ENCODE peak calls at places on chromosomes 13 and 19, in six cellular contexts. S is PC-3, U is GM23338, M is GM23248, W is HL-60, P is colonic mucosa. H is an unnamed sample.
A peak's percentile ranks its signal among the peaks of the same experiment; 100 is the strongest.

GRCh38 chr19:17772172-17772571 is 20.9 kb downstream of the FCHO1 start:
- DNase-seq in S (peak; percentile 29), U (peak; percentile 52), M (no peak), W (no peak), P (no peak), H (no peak)

GRCh38 chr13:79336971-79337370 is 69.1 kb downstream of the RBM26 start:
- DNase-seq in S (no peak), U (no peak), M (no peak), W (peak; percentile 61), P (no peak), H (no peak)

GRCh38 chr19:42199440-42200115 is 17.9 kb downstream of the DEDD2 start:
- DNase-seq in S (no peak), U (peak; percentile 61), M (no peak), W (peak; percentile 96), P (no peak), H (no peak)

GRCh38 chr19:4957981-4958380 is 10.9 kb upstream of the KDM4B start:
- DNase-seq in S (no peak), U (no peak), M (no peak), W (no peak), P (no peak), H (no peak)

GRCh38 chr19:49929121-49929610 is at the start of the genes ATF5 and NUP62:
- DNase-seq in S (peak; percentile 90), U (peak; percentile 85), M (peak; percentile 89), W (peak; percentile 90), P (peak; percentile 91), H (peak; percentile 52)

GRCh38 chr13:111006508-111007031 is 91.7 kb upstream of the ANKRD10 start:
- DNase-seq in S (no peak), U (peak; percentile 19), M (peak; percentile 95), W (no peak), P (peak; percentile 51), H (peak; percentile 96)

GRCh38 chr13:105908581-105908980 is 626.9 kb downstream of the EFNB2 start:
- DNase-seq in S (no peak), U (no peak), M (no peak), W (peak; percentile 34), P (no peak), H (peak; percentile 30)

GRCh38 chr13:85558118-85558517 is 241.1 kb downstream of the SLITRK6 start:
- DNase-seq in S (no peak), U (no peak), M (no peak), W (no peak), P (no peak), H (no peak)

GRCh38 chr13:44648392-44649117 is 72.4 kb upstream of the TSC22D1 start:
- DNase-seq in S (peak; percentile 3), U (peak; percentile 43), M (peak; percentile 40), W (no peak), P (no peak), H (no peak)

GRCh38 chr13:99150575-99151370 is 49.9 kb upstream of the UBAC2 start:
- DNase-seq in S (peak; percentile 89), U (no peak), M (peak; percentile 88), W (no peak), P (no peak), H (peak; percentile 31)

GRCh38 chr13:99153219-99153618 is 47.4 kb upstream of the UBAC2 start:
- DNase-seq in S (peak; percentile 37), U (no peak), M (peak; percentile 38), W (no peak), P (no peak), H (no peak)

GRCh38 chr13:99154064-99154463 is 46.6 kb upstream of the UBAC2 start:
- DNase-seq in S (no peak), U (no peak), M (no peak), W (peak; percentile 30), P (no peak), H (no peak)

GRCh38 chr13:99155821-99156220 is 44.8 kb upstream of the UBAC2 start:
- DNase-seq in S (no peak), U (no peak), M (no peak), W (no peak), P (no peak), H (no peak)

GRCh38 chr13:99151516-99151915 is 49.1 kb upstream of the UBAC2 start:
- DNase-seq in S (peak; percentile 88), U (no peak), M (peak; percentile 84), W (no peak), P (no peak), H (peak; percentile 80)
- H3K27ac ChIP-seq in S (peak overlapping the region; percentile 72), U (no peak overlapping the region), M (peak overlapping the region; percentile 82), W (no peak overlapping the region), P (no peak overlapping the region), H (peak overlapping the region; percentile 44)

GRCh38 chr13:96130818-96131217 is 40.9 kb downstream of the HS6ST3 start:
- DNase-seq in S (no peak), U (peak; percentile 30), M (no peak), W (no peak), P (no peak), H (no peak)
- H3K27me3 ChIP-seq in S (no peaks in the 10 kb centered on the region), U (no peaks in the 10 kb centered on the region), M (no peaks in the 10 kb centered on the region), W (peaks cover 4% of the 10 kb centered on the region), P (no peaks in the 10 kb centered on the region), H (no peaks in the 10 kb centered on the region)

GRCh38 chr19:51593969-51594773 is 23.1 kb downstream of the ZNF175 start:
- DNase-seq in S (peak; percentile 99), U (peak; percentile 99), M (peak; percentile 99), W (peak; percentile 98), P (peak; percentile 99), H (peak; percentile 98)

GRCh38 chr19:51595776-51596175 is 24.7 kb downstream of the ZNF175 start:
- DNase-seq in S (no peak), U (no peak), M (no peak), W (peak; percentile 56), P (no peak), H (no peak)

GRCh38 chr19:51593138-51593890 is 22.2 kb downstream of the ZNF175 start:
- DNase-seq in S (no peak), U (peak; percentile 11), M (peak; percentile 5), W (no peak), P (no peak), H (no peak)

GRCh38 chr19:51594774-51595109 is 23.7 kb downstream of the ZNF175 start:
- DNase-seq in S (no peak), U (no peak), M (no peak), W (no peak), P (no peak), H (no peak)

DNA sequence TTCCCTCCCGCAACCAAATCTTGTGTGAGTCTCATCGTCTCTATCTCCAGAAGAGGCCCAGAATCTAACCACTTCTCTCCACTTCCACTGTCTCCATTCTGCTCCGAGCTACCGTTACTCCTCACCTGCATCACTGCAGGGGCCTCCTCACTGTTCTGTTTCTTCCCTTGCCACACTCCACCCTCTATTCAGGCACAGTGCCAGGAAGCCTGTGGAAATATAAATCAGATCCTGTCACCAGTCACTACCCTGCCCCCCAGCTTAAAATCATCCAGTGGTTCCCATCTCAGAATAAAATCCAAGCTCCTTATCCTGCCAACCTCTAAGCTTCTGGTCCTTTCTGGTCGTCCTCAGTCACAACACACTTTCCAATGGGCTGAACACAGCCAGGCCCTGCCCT is 24.1 kb downstream of the ZNF175 start:
- DNase-seq in S (no peak), U (no peak), M (no peak), W (no peak), P (no peak), H (no peak)
- H3K4me3 ChIP-seq in S (peak overlapping the region; percentile 76), U (peak overlapping the region; percentile 83), M (peak overlapping the region; percentile 76), W (no peak overlapping the region), P (no peak overlapping the region), H (no peak overlapping the region)

DNA sequence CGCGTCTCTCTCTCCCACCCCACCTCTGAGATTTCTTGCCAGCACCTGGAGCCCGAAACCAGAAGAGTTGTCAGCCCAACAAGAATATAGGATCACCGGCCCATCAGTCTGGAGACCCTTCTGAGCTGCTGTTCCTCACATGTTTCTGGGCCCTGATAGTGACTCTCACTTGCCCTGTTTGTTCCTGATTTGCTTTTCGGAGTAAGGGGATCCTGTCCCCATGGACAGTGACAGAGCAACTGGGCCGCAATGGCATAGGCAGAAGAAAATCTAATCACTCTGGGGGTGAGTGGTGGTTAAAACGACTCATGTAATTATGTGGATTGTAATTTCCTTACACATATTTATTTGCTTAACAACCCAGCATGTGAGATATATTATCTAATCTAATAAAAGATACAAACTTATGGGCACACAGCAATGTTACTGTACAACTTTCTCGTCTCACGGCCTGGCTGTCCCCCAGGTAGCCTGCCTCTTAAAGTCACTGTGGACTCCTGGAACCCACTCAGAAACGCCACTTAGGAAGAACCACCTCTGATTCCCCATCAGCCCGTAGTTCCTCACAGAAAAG is 661 bp upstream of the SMAD9 start:
- DNase-seq in S (no peak), U (peak; percentile 38), M (peak; percentile 15), W (no peak), P (no peak), H (no peak)
- H3K27ac ChIP-seq in S (no peak overlapping the region), U (no peak overlapping the region), M (peak overlapping the region; percentile 49), W (no peak overlapping the region), P (no peak overlapping the region), H (no peak overlapping the region)

DNA sequence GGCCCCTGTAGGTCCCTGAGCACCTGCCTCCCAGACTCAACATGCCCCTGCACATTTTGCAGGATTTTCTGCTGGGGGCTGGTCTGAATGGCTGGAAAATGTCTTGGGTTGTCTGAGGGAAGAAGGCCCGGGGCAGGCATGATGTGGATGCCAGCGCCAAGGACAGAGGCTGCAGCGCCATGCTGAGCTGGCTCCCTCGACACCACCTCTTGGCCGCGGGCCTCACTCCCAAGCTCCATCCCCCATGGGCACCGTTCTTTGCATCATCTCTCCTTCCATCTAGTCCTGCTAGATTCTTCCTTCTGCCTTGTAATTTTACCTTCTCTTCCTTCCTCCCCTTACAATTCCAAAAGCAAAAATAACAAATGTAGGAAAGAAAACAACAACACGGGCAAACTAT is 70.6 kb downstream of the ZIC5 start:
- DNase-seq in S (no peak), U (no peak), M (no peak), W (no peak), P (no peak), H (no peak)
- H3K27me3 ChIP-seq in S (peaks cover 13% of the 10 kb centered on the region), U (peaks cover 27% of the 10 kb centered on the region), M (peaks cover 62% of the 10 kb centered on the region), W (peaks cover 32% of the 10 kb centered on the region), P (peaks cover 12% of the 10 kb centered on the region), H (no peaks in the 10 kb centered on the region)

DNA sequence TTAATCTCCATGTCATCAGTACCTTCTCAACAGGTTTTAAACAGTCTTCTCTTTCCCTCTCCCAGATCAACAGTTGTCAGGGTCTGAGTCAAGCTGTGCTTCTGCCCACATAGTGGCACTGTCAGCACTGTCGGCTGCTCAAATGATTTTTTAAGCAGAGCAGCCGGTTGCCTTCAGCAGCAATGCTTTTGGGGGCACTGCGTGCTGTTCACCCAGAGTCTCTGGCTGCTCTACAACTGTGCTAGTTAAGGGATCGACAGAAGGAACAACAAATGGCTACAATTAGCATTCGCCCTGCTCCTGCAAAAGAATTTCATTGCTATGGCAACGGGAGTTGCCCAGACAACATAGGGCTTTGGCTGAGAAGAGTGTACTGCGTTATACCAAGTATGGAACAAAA is 412.9 kb downstream of the DIAPH3 start:
- DNase-seq in S (no peak), U (peak; percentile 95), M (peak; percentile 68), W (no peak), P (no peak), H (peak; percentile 80)
- H3K4me3 ChIP-seq in S (no peak overlapping the region), U (peak overlapping the region; percentile 27), M (peak overlapping the region; percentile 24), W (no peak overlapping the region), P (no peak overlapping the region), H (peak overlapping the region; percentile 41)

DNA sequence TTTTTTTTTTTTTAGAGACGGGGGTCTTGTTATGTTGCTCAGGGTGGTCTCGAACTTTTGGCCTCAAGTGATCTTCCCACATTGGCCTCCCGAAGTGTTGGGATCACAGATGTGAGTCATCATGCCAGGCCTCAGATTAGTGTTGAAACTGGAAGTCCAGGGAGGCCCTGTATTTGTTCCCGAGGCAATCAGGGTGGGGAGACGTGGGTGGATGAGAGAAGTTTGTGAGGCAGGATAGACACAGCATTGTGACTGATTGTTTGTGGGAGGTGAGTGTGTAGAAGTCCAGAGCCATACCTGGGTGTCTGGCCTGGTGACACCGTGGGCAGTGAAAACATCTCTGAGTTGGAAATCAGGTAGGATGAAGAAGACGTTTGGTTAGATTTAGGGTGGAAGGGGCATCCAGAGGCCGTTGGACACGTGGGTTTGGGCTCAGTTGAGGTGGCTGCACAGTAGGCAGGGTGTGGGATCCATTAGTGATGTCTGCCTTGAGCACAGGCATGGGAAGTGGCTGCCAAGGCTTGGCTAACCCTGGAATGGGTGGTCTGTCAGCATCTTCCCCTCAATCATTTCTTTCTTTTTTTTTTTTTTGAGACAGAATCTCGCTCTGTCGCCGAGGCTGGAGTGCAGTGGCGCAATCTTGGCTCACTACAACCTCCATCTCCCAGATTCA is 12.4 kb downstream of the RTN2 start:
- DNase-seq in S (no peak), U (no peak), M (peak; percentile 65), W (no peak), P (no peak), H (peak; percentile 28)
- H3K27ac ChIP-seq in S (no peak overlapping the region), U (peak overlapping the region; percentile 69), M (no peak overlapping the region), W (no peak overlapping the region), P (no peak overlapping the region), H (no peak overlapping the region)